ENCODE peak calls at places on chromosomes 7 and 10, in ten cellular contexts. P is transverse colon; M is CD8-positive, alpha-beta T cell; O is lower lobe of right lung; V is dorsolateral prefrontal cortex; U is fibroblast of lung; E is heart left ventricle; D is HAP-1; I is CD8-positive, alpha-beta memory T cell; Y is AG04450. L is an unnamed sample.
A peak's percentile ranks its signal among the peaks of the same experiment; 100 is the strongest.

GRCh38 chr7:74286131-74286530 is 3.1 kb upstream of the CLIP2 start:
- DNase-seq in V (no peak), O (no peak), E (no peak), M (no peak), P (no peak), D (no peak), U (no peak), I (no peak), Y (no peak), L (no peak)

GRCh38 chr10:122495406-122496340 is 34.3 kb downstream of the HTRA1 start:
- DNase-seq in U (peak; percentile 60), I (no peak), M (no peak), E (no peak), P (no peak), Y (no peak), V (no peak), D (peak; percentile 82), O (peak; percentile 70), L (peak; percentile 62)

GRCh38 chr10:95697429-95697828 is 3.7 kb upstream of the TCTN3 start:
- DNase-seq in I (no peak), P (no peak), E (no peak), O (peak; percentile 53), U (no peak), M (no peak), D (no peak), V (no peak), Y (no peak), L (no peak)

GRCh38 chr10:11164806-11165590 is 147.3 kb downstream of the CELF2 start:
- DNase-seq in I (no peak), V (peak; percentile 84), Y (peak; percentile 63), U (peak; percentile 91), D (peak; percentile 65), O (peak; percentile 73), P (peak; percentile 65), M (peak; percentile 40), E (peak; percentile 69), L (peak; percentile 73)

GRCh38 chr7:157568785-157569584 is 232.2 kb downstream of the DNAJB6 start:
- DNase-seq in Y (no peak), E (peak; percentile 71), M (peak; percentile 26), I (peak; percentile 41), P (peak; percentile 38), D (no peak), U (peak; percentile 59), O (peak; percentile 64), V (peak; percentile 53), L (peak; percentile 41)

GRCh38 chr7:92973293-92973731 is 136.9 kb upstream of the CDK6 start:
- DNase-seq in I (no peak), Y (no peak), P (no peak), U (peak; percentile 81), O (no peak), E (no peak), V (no peak), D (no peak), M (no peak), L (no peak)

GRCh38 chr7:120735791-120736190 is 122.2 kb downstream of the TSPAN12 start:
- DNase-seq in U (peak; percentile 56), V (no peak), O (no peak), P (no peak), Y (no peak), M (no peak), D (no peak), E (no peak), I (no peak), L (peak; percentile 46)

GRCh38 chr10:117168135-117168674 is 29.1 kb upstream of the KCNK18 start:
- DNase-seq in O (peak; percentile 78), U (peak; percentile 33), M (peak; percentile 34), I (peak; percentile 39), D (peak; percentile 81), P (peak; percentile 60), E (peak; percentile 55), V (peak; percentile 51), Y (no peak), L (no peak)

GRCh38 chr10:52956451-52956850 is 183.9 kb upstream of the MBL2 start:
- DNase-seq in D (no peak), M (no peak), V (no peak), P (no peak), Y (no peak), U (peak; percentile 11), I (no peak), O (no peak), E (no peak), L (no peak)

GRCh38 chr7:110522061-110522750 is 568.7 kb upstream of the LRRN3 start:
- DNase-seq in I (no peak), Y (no peak), P (no peak), O (no peak), D (peak; percentile 37), E (no peak), V (no peak), U (peak; percentile 52), M (no peak), L (peak; percentile 53)

GRCh38 chr7:66308411-66308810 is 103.3 kb downstream of the TPST1 start:
- DNase-seq in U (peak; percentile 51), D (no peak), E (no peak), Y (no peak), I (no peak), P (no peak), O (no peak), V (no peak), M (no peak), L (no peak)

GRCh38 chr7:155618708-155619633 is 25.5 kb upstream of the RBM33 start:
- DNase-seq in P (peak; percentile 76), U (peak; percentile 45), M (no peak), I (no peak), E (no peak), D (no peak), Y (no peak), O (no peak), V (no peak), L (peak; percentile 10)

GRCh38 chr10:124754227-124754626 is 10.0 kb upstream of the FAM53B start:
- DNase-seq in Y (no peak), E (no peak), V (no peak), U (no peak), I (no peak), D (no peak), P (no peak), M (no peak), O (no peak), L (no peak)

GRCh38 chr7:155885162-155886160 is 73.2 kb upstream of the SHH start:
- DNase-seq in D (no peak), U (peak; percentile 89), I (no peak), Y (peak; percentile 24), M (no peak), E (peak; percentile 50), P (no peak), O (no peak), V (peak; percentile 52), L (peak; percentile 84)

GRCh38 chr10:84540617-84541288 is 212.4 kb downstream of the CCSER2 start:
- DNase-seq in O (peak; percentile 74), E (peak; percentile 40), M (peak; percentile 46), P (peak; percentile 44), V (peak; percentile 57), D (peak; percentile 86), I (peak; percentile 49), U (peak; percentile 54), Y (no peak), L (peak; percentile 73)
- H3K4me3 ChIP-seq in O (peak overlapping the region; percentile 53), E (peak overlapping the region; percentile 23), M (peak overlapping the region; percentile 63), P (peak overlapping the region; percentile 25), V (peak overlapping the region; percentile 49), D (peak overlapping the region; percentile 11), I (peak overlapping the region; percentile 51), U (peak overlapping the region; percentile 24), Y (peak overlapping the region; percentile 53), L (peak overlapping the region; percentile 44)

DNA sequence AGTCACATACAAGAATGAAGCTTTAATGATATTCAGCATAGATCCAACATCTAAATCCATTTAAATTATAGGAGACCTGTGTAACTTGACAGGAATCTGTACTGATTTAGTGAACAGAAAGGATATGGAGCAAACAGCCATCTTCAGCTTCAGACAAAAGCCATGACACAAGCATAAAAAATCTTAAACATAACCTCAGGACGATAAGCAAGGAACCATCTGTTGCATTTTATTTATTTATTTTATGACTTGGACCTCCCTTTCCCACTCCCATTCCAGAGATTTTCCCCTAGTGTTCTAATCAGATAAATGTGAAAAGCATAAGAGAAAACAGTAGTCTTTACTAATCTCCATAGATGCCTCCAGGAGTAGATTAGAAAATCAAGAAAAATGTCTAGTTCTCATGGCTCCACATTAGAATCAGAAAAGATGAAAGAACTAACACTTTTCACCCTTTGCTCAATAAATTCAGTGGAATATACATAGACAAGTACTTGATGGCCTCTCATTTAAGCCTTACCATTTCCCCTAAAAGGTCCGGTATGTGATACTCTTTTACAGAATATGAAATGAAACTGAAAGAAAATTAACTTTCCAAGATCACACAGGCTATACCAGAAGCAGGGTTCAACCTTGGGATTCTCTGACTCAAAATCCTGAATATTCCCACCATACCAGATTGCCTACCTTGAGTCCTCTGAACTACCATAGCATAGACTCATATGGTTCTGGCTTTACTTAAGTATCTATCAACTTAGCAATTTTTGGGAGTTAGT is 15.2 kb downstream of the CACNA2D1 start:
- DNase-seq in P (no peak), U (peak; percentile 91), Y (peak; percentile 49), O (no peak), I (no peak), V (no peak), E (no peak), D (no peak), M (no peak), L (peak; percentile 77)
- H3K4me3 ChIP-seq in P (no peak overlapping the region), U (no peak overlapping the region), Y (no peak overlapping the region), O (no peak overlapping the region), I (no peak overlapping the region), V (no peak overlapping the region), E (no peak overlapping the region), D (no peak overlapping the region), M (no peak overlapping the region), L (no peak overlapping the region)

GRCh38 chr10:68153473-68154210 is 44.4 kb downstream of the MYPN start:
- DNase-seq in P (peak; percentile 26), I (no peak), O (no peak), V (no peak), Y (peak; percentile 88), D (peak; percentile 15), E (peak; percentile 58), M (no peak), U (peak; percentile 98), L (peak; percentile 93)

GRCh38 chr10:68151453-68151852 is 42.2 kb downstream of the MYPN start:
- DNase-seq in I (no peak), D (no peak), M (no peak), E (no peak), Y (no peak), P (no peak), O (no peak), U (peak; percentile 6), V (no peak), L (no peak)

GRCh38 chr10:68155615-68156205 is 46.4 kb downstream of the MYPN start:
- DNase-seq in I (no peak), U (peak; percentile 53), Y (no peak), P (no peak), M (no peak), V (no peak), O (no peak), D (no peak), E (no peak), L (no peak)

GRCh38 chr10:68156373-68157185 is 47.3 kb downstream of the MYPN start:
- DNase-seq in I (peak; percentile 42), O (no peak), Y (no peak), U (peak; percentile 57), E (peak; percentile 62), M (peak; percentile 12), D (peak; percentile 80), P (peak; percentile 72), V (no peak), L (peak; percentile 75)

GRCh38 chr10:68154211-68154497 is 44.9 kb downstream of the MYPN start:
- DNase-seq in M (no peak), V (peak; percentile 40), O (no peak), P (no peak), I (no peak), D (no peak), U (peak; percentile 78), E (peak; percentile 63), Y (peak; percentile 47), L (peak; percentile 63)
- H3K4me3 ChIP-seq in M (no peak overlapping the region), V (peak overlapping the region; percentile 14), O (no peak overlapping the region), P (no peak overlapping the region), I (no peak overlapping the region), D (no peak overlapping the region), U (no peak overlapping the region), E (no peak overlapping the region), Y (peak overlapping the region; percentile 35), L (no peak overlapping the region)

GRCh38 chr7:82404647-82405046 is 38.9 kb downstream of the CACNA2D1 start:
- DNase-seq in P (no peak), E (no peak), D (no peak), U (no peak), V (no peak), O (no peak), I (no peak), Y (no peak), M (no peak), L (no peak)
- H3K4me3 ChIP-seq in P (no peak overlapping the region), E (no peak overlapping the region), D (no peak overlapping the region), U (no peak overlapping the region), V (no peak overlapping the region), O (no peak overlapping the region), I (no peak overlapping the region), Y (no peak overlapping the region), M (no peak overlapping the region), L (no peak overlapping the region)

L was measured in astrocyte of the spinal cord.